ENCODE peak calls at places on chromosomes 6 and 20, in six cellular contexts. P is heart right ventricle, M is lower lobe of right lung, T is HCT116, E is upper lobe of left lung, J is left lung. C is an unnamed sample.

GRCh38 chr6:86685230-86685797 is 252.0 kb upstream of the HTR1E start:
- DNase-seq in J (no peak), P (no peak), M (no peak), E (no peak), T (no peak), C (no peak)

GRCh38 chr6:125904871-125905270 is 51.7 kb upstream of the HINT3 start:
- DNase-seq in J (no peak), P (no peak), M (no peak), T (no peak), E (peak), C (no peak)

GRCh38 chr20:5718896-5719595 is 31.2 kb upstream of the SHLD1 start:
- DNase-seq in T (no peak), E (no peak), J (no peak), P (peak), M (no peak), C (no peak)

GRCh38 chr20:43507150-43508080 is at the start of gene L3MBTL1:
- DNase-seq in E (peak), P (no peak), M (peak), T (peak), J (peak), C (no peak)

GRCh38 chr20:22060610-22061009 is 355.1 kb downstream of the PAX1 start:
- DNase-seq in M (no peak), J (no peak), P (no peak), T (no peak), E (no peak), C (no peak)

GRCh38 chr6:119347466-119348307 is 1.9 kb downstream of the MAN1A1 start:
- DNase-seq in E (peak), T (no peak), P (peak), J (peak), M (peak), C (no peak)

GRCh38 chr6:45678063-45678620 is 300.4 kb upstream of the SUPT3H start:
- DNase-seq in M (no peak), P (no peak), J (no peak), T (no peak), E (no peak), C (no peak)

GRCh38 chr20:768426-768978 is at the start of gene SLC52A3:
- DNase-seq in M (peak), P (peak), T (peak), J (peak), E (peak), C (no peak)

GRCh38 chr20:20014659-20015058 is 2.5 kb upstream of the NAA20 start:
- DNase-seq in E (no peak), J (no peak), M (no peak), P (no peak), T (no peak), C (peak)

GRCh38 chr6:142746524-142746923 is 198.5 kb downstream of the HIVEP2 start:
- DNase-seq in T (no peak), J (no peak), E (no peak), M (no peak), P (peak), C (peak)

GRCh38 chr6:87393026-87393622 is 14.6 kb upstream of the CFAP206 start:
- DNase-seq in P (peak), M (no peak), J (no peak), E (no peak), T (peak), C (peak)

GRCh38 chr6:86856937-86857563 is 80.3 kb upstream of the HTR1E start:
- DNase-seq in T (peak), M (no peak), P (peak), E (no peak), J (no peak), C (no peak)

GRCh38 chr6:41411961-41412360 is 76.6 kb downstream of the NCR2 start:
- DNase-seq in M (no peak), T (no peak), E (no peak), J (no peak), P (no peak), C (no peak)

GRCh38 chr6:82875573-82876185 is 190.0 kb downstream of the UBE3D start:
- DNase-seq in J (no peak), E (no peak), P (no peak), M (no peak), T (peak), C (no peak)

GRCh38 chr6:2943564-2943955 is 27.8 kb downstream of the SERPINB6 start:
- DNase-seq in P (no peak), M (no peak), J (no peak), T (no peak), E (no peak), C (no peak)

GRCh38 chr6:41670703-41671360 is 32.6 kb downstream of the MDFI start:
- DNase-seq in T (no peak), M (peak), P (no peak), E (no peak), J (no peak), C (no peak)

GRCh38 chr20:18679020-18679419 is 91.2 kb downstream of the DTD1 start:
- DNase-seq in E (no peak), T (no peak), M (no peak), J (no peak), P (no peak), C (no peak)

GRCh38 chr6:44122821-44123220 is 4.4 kb downstream of the MRPL14 start:
- DNase-seq in P (no peak), E (no peak), J (no peak), M (no peak), T (no peak), C (no peak)

GRCh38 chr20:33005132-33005566 is 916 bp upstream of the SUN5 start:
- DNase-seq in J (no peak), M (no peak), P (no peak), T (peak), E (no peak), C (no peak)

GRCh38 chr6:16331328-16332174 is 93.2 kb downstream of the GMPR start:
- DNase-seq in M (peak), E (peak), P (peak), J (peak), T (no peak), C (peak)

GRCh38 chr6:135148889-135149288 is 32.2 kb upstream of the MYB start:
- DNase-seq in E (no peak), P (no peak), T (no peak), M (no peak), J (no peak), C (no peak)

GRCh38 chr20:1438361-1438760 is 28.3 kb downstream of the NSFL1C start:
- DNase-seq in M (no peak), E (no peak), T (no peak), P (no peak), J (no peak), C (no peak)

GRCh38 chr6:152170702-152171667 is 363.5 kb downstream of the ESR1 start:
- DNase-seq in E (no peak), M (no peak), P (no peak), J (no peak), T (no peak), C (peak)

GRCh38 chr6:136024711-136025110 is 173.2 kb downstream of the PDE7B start:
- DNase-seq in M (no peak), P (no peak), T (no peak), E (no peak), J (no peak), C (no peak)

GRCh38 chr20:44750081-44750805 is 4.6 kb downstream of the KCNK15 start:
- DNase-seq in J (no peak), P (no peak), M (no peak), T (no peak), E (no peak), C (no peak)

GRCh38 chr20:33337119-33337518 is 54.1 kb downstream of the BPIFB1 start:
- DNase-seq in J (no peak), M (no peak), P (no peak), E (no peak), T (no peak), C (no peak)

GRCh38 chr6:166957087-166957804 is 896 bp upstream of the RNASET2 start:
- DNase-seq in T (no peak), M (peak), P (peak), J (peak), E (peak), C (peak)

GRCh38 chr20:13220194-13220856 is 749 bp upstream of the ISM1 start:
- DNase-seq in T (no peak), P (peak), J (peak), E (peak), M (peak), C (peak)

GRCh38 chr6:34571388-34571787 is 15.3 kb upstream of the SPDEF start:
- DNase-seq in T (no peak), E (no peak), M (no peak), J (no peak), P (no peak), C (no peak)

GRCh38 chr20:9590189-9590588 is 75.8 kb downstream of the LAMP5 start:
- DNase-seq in P (no peak), E (no peak), J (no peak), M (no peak), T (no peak), C (no peak)

GRCh38 chr6:11396860-11397259 is 140.7 kb upstream of the TMEM170B start:
- DNase-seq in T (no peak), P (no peak), M (no peak), J (no peak), E (no peak), C (no peak)

GRCh38 chr20:25021336-25021735 is 28.8 kb upstream of the APMAP start:
- DNase-seq in T (no peak), J (no peak), E (peak), M (no peak), P (no peak), C (no peak)
- H3K27ac ChIP-seq in T (no peak), J (no peak), E (no peak), M (no peak), P (no peak), C (no peak)

GRCh38 chr6:31187780-31188194 is 17.3 kb upstream of the POU5F1 start:
- DNase-seq in T (no peak), M (no peak), J (no peak), E (no peak), P (no peak), C (no peak)

GRCh38 chr6:31190488-31190887 is 20.0 kb upstream of the POU5F1 start:
- DNase-seq in P (no peak), J (no peak), T (no peak), E (no peak), M (no peak), C (no peak)

GRCh38 chr6:31194271-31194834 is 23.9 kb upstream of the POU5F1 start:
- DNase-seq in M (no peak), E (no peak), J (no peak), T (no peak), P (no peak), C (no peak)

GRCh38 chr6:31197559-31198305 is 27.2 kb upstream of the POU5F1 start:
- DNase-seq in T (peak), E (peak), J (peak), M (peak), P (peak), C (peak)

DNA sequence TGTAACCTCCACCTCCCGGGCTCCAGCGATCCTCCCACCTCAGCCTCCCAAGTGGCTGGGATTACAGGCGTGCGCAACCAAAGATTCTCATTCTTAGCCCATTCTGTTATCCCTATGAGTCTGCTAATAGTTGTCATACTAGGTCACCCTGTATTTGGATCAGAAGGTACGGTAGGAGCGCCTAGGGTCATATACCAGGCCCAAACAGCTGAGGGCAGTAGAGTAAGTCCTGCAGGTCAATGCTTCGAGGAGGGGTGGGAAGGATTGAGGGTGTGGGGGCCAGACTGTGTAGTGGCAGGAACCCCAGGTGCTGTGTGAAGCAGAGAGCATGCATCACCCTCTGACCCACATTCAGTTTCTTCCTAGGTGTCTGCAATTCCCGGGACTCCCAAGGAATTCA is 22.7 kb upstream of the POU5F1 start:
- DNase-seq in E (no peak), T (no peak), P (no peak), M (no peak), J (no peak), C (no peak)
- TF ChIP-seq CTCF in E (no peak), T (peak), P (peak), M (no peak), J (no peak), C (no peak)

GRCh38 chr20:46895906-46896242 is 1.2 kb downstream of the EYA2 start:
- DNase-seq in M (no peak), T (no peak), E (no peak), J (no peak), P (no peak), C (no peak)

GRCh38 chr20:46893877-46894578 is 615 bp upstream of the EYA2 start:
- DNase-seq in M (no peak), E (no peak), P (no peak), J (no peak), T (no peak), C (no peak)

GRCh38 chr20:46894579-46894958 is at the start of gene EYA2:
- DNase-seq in T (no peak), P (no peak), E (no peak), J (no peak), M (no peak), C (no peak)

GRCh38 chr20:46893051-46893450 is 1.6 kb upstream of the EYA2 start:
- DNase-seq in M (no peak), P (no peak), J (no peak), E (no peak), T (no peak), C (no peak)

GRCh38 chr20:46894971-46895905 is 595 bp downstream of the EYA2 start:
- DNase-seq in P (no peak), E (no peak), M (no peak), J (no peak), T (no peak), C (no peak)
- H3K4me3 ChIP-seq in P (peak), E (peak), M (peak), J (peak), T (no peak), C (no peak)

GRCh38 chr20:49614338-49615050 is 46.6 kb upstream of the PTGIS start:
- DNase-seq in M (no peak), E (no peak), J (no peak), P (no peak), T (no peak), C (no peak)

GRCh38 chr20:49615401-49616153 is 47.6 kb upstream of the PTGIS start:
- DNase-seq in E (no peak), P (peak), J (no peak), M (no peak), T (no peak), C (no peak)

GRCh38 chr20:49619113-49620048 is 51.4 kb upstream of the PTGIS start:
- DNase-seq in M (no peak), E (no peak), J (no peak), P (no peak), T (no peak), C (no peak)

GRCh38 chr20:49618289-49618688 is 50.4 kb upstream of the PTGIS start:
- DNase-seq in J (no peak), T (no peak), P (no peak), E (no peak), M (no peak), C (no peak)

GRCh38 chr20:49616154-49617007 is 48.4 kb upstream of the PTGIS start:
- DNase-seq in T (no peak), E (no peak), M (no peak), J (no peak), P (no peak), C (no peak)
- H3K27ac ChIP-seq in T (no peak), E (no peak), M (no peak), J (no peak), P (no peak), C (no peak)

DNA sequence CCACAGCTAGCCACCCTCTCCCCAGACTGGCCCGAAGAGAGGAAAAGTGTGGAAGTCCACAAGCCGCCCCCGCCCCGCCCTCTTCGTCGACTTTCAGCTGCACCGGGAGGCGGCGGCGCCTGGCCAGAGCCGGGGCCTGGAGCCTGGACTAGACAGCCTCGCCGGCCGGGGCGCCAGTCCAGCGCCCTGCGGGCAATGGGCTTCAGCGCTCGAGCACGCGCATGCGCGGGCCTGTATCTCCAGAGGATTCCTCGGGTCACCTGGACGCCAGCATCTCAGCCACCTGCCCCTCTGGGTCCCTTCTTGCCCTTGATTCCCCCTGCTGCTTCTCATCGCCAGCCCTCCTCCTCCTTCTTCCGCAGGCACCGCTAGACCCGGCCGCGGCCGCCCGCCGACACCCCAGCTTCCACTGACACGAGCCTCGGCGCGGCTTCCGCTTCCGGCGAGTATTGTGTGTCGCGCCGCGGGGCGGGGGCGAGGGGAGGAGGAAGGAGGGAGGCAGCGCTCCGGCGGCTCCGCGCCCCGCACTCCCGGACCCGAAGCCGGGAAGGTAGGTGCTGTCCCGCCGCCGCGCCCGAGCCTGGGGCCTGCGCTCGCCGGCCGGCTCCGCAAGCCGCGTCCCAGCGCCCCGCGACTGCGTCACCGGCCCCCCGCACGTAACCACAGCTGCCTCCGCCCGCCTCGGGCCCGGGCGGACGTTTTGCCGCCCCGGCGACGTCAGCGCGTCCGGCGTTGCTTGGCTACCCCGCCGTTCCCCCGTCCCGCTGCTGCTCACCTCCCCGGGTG is at the start of gene TRIM39:
- DNase-seq in J (peak), P (peak), M (peak), E (peak), T (peak), C (peak)
- TF ChIP-seq CTCF in J (no peak), P (peak), M (no peak), E (no peak), T (no peak), C (no peak)